ENCODE peak calls at places on chromosomes 11 and 22, in four cellular contexts. L is transverse colon, B is right lobe of liver, P is Ammon's horn. X is an unnamed sample.

GRCh38 chr11:115963170-115963569 is 459.0 kb upstream of the CADM1 start:
- DNase-seq in L (no peak), B (no peak), P (peak), X (no peak)

GRCh38 chr11:61164610-61165424 is 3.6 kb upstream of the VPS37C start:
- DNase-seq in L (no peak), B (no peak), P (no peak), X (no peak)

GRCh38 chr11:116577273-116577672 is 195.5 kb downstream of the BUD13 start:
- DNase-seq in L (no peak), B (no peak), P (no peak), X (no peak)

GRCh38 chr11:92838655-92839334 is 130.7 kb upstream of the MTNR1B start:
- DNase-seq in L (no peak), B (no peak), P (no peak), X (no peak)

GRCh38 chr22:39958009-39958711 is 2.0 kb upstream of the TMA7B start:
- DNase-seq in L (no peak), B (no peak), P (no peak), X (no peak)

GRCh38 chr22:38305481-38306448 is 11.5 kb downstream of the CSNK1E start:
- DNase-seq in L (peak), B (no peak), P (no peak), X (no peak)

GRCh38 chr11:75562836-75563484 is 907 bp downstream of the SERPINH1 start:
- DNase-seq in L (peak), B (no peak), P (no peak), X (no peak)

GRCh38 chr11:60985991-60986915 is 14.8 kb downstream of the CD6 start:
- DNase-seq in L (peak), B (no peak), P (no peak), X (no peak)

GRCh38 chr11:62242021-62242420 is at the start of gene SCGB1D2:
- DNase-seq in L (no peak), B (no peak), P (peak), X (peak)

GRCh38 chr11:72750086-72750485 is 2.1 kb downstream of the ARAP1 start:
- DNase-seq in L (no peak), B (no peak), P (peak), X (peak)

GRCh38 chr11:61413496-61413895 is 16.3 kb downstream of the CPSF7 start:
- DNase-seq in L (no peak), B (no peak), P (no peak), X (no peak)

GRCh38 chr11:74468058-74468457 is 709 bp upstream of the KCNE3 start:
- DNase-seq in L (no peak), B (no peak), P (no peak), X (no peak)

GRCh38 chr11:14067686-14068085 is 105.2 kb downstream of the SPON1 start:
- DNase-seq in L (no peak), B (no peak), P (no peak), X (no peak)

GRCh38 chr11:122197055-122197987 is 81.3 kb upstream of the BLID start:
- DNase-seq in L (no peak), B (no peak), P (no peak), X (no peak)

GRCh38 chr11:68206211-68206610 is 6.9 kb downstream of the KMT5B start:
- DNase-seq in L (no peak), B (no peak), P (peak), X (peak)

GRCh38 chr11:121344824-121345223 is 52.3 kb downstream of the SC5D start:
- DNase-seq in L (no peak), B (no peak), P (no peak), X (no peak)

GRCh38 chr22:35684270-35684700 is 33.4 kb upstream of the APOL5 start:
- DNase-seq in L (no peak), B (no peak), P (peak), X (peak)

GRCh38 chr11:747176-748006 is at the start of gene TALDO1:
- DNase-seq in L (peak), B (peak), P (peak), X (peak)

GRCh38 chr11:69698362-69698761 is 5.5 kb downstream of the FGF19 start:
- DNase-seq in L (no peak), B (no peak), P (no peak), X (no peak)

GRCh38 chr11:41099654-41100053 is 359.8 kb downstream of the LRRC4C start:
- DNase-seq in L (no peak), B (no peak), P (no peak), X (no peak)

GRCh38 chr11:115475564-115475963 is 28.7 kb downstream of the CADM1 start:
- DNase-seq in L (no peak), B (no peak), P (no peak), X (no peak)